ENCODE peak calls at places on chromosome 2, in seven cellular contexts. X is HepG2, J is H1, F is HCT116, V is SK-N-SH, O is K562, T is GM12878. C is an unnamed sample.
A peak's percentile ranks its signal among the peaks of the same experiment; 100 is the strongest.

GRCh38 chr2:240655931-240656886 is 26.5 kb downstream of the AQP12B start:
- DNase-seq in X (no peak), J (no peak), F (no peak), V (no peak), O (peak; percentile 4), T (peak; percentile 31), C (no peak)

GRCh38 chr2:154692927-154693326 is 5.6 kb upstream of the KCNJ3 start:
- DNase-seq in X (no peak), J (no peak), F (peak; percentile 16), V (no peak), O (no peak), T (no peak), C (no peak)

GRCh38 chr2:186201371-186201770 is 284.7 kb upstream of the ZC3H15 start:
- DNase-seq in X (no peak), J (no peak), F (no peak), V (no peak), O (no peak), T (no peak), C (no peak)

GRCh38 chr2:14978836-14979235 is 346.3 kb downstream of the LRATD1 start:
- DNase-seq in X (no peak), J (no peak), F (no peak), V (no peak), O (no peak), T (no peak), C (no peak)

GRCh38 chr2:26924731-26925099 is 45.7 kb upstream of the MAPRE3 start:
- DNase-seq in X (no peak), J (no peak), F (no peak), V (no peak), O (no peak), T (no peak), C (no peak)

GRCh38 chr2:220811952-220812570 is 760.0 kb downstream of the EPHA4 start:
- DNase-seq in X (no peak), J (no peak), F (no peak), V (no peak), O (no peak), T (no peak), C (no peak)

GRCh38 chr2:53987336-53987921 is 16.6 kb upstream of the PSME4 start:
- DNase-seq in X (peak; percentile 51), J (no peak), F (no peak), V (peak; percentile 21), O (no peak), T (no peak), C (no peak)

GRCh38 chr2:47076586-47077441 is 78.3 kb downstream of the STPG4 start:
- DNase-seq in X (peak; percentile 100), J (no peak), F (peak; percentile 94), V (peak; percentile 62), O (no peak), T (no peak), C (no peak)

GRCh38 chr2:74925361-74925786 is 33.1 kb upstream of the POLE4 start:
- DNase-seq in X (peak; percentile 34), J (peak; percentile 27), F (no peak), V (no peak), O (no peak), T (no peak), C (no peak)

GRCh38 chr2:161152302-161152701 is 7.9 kb upstream of the TANK start:
- DNase-seq in X (no peak), J (no peak), F (no peak), V (no peak), O (no peak), T (no peak), C (no peak)

GRCh38 chr2:76675237-76675636 is 846.9 kb downstream of the LRRTM4 start:
- DNase-seq in X (no peak), J (no peak), F (no peak), V (no peak), O (no peak), T (no peak), C (no peak)

GRCh38 chr2:71790261-71791038 is 337.1 kb downstream of the DYSF start:
- DNase-seq in X (no peak), J (no peak), F (no peak), V (no peak), O (no peak), T (no peak), C (no peak)

GRCh38 chr2:225566798-225567197 is 167.3 kb downstream of the NYAP2 start:
- DNase-seq in X (no peak), J (no peak), F (no peak), V (no peak), O (no peak), T (no peak), C (no peak)

GRCh38 chr2:221276033-221276432 is 296.1 kb downstream of the EPHA4 start:
- DNase-seq in X (no peak), J (no peak), F (no peak), V (no peak), O (no peak), T (no peak), C (no peak)

GRCh38 chr2:172333626-172334330 is 93.6 kb upstream of the ITGA6 start:
- DNase-seq in X (no peak), J (no peak), F (no peak), V (no peak), O (no peak), T (no peak), C (no peak)

GRCh38 chr2:224982226-224982625 is 60.0 kb downstream of the DOCK10 start:
- DNase-seq in X (no peak), J (no peak), F (no peak), V (peak; percentile 36), O (no peak), T (no peak), C (no peak)

GRCh38 chr2:69305712-69306611 is 81.1 kb downstream of the GFPT1 start:
- DNase-seq in X (no peak), J (no peak), F (no peak), V (peak; percentile 69), O (no peak), T (no peak), C (no peak)

GRCh38 chr2:6880200-6880733 is 2.7 kb downstream of the RSAD2 start:
- DNase-seq in X (no peak), J (no peak), F (no peak), V (no peak), O (peak; percentile 63), T (no peak), C (no peak)

GRCh38 chr2:107467414-107467813 is 359.3 kb upstream of the RGPD4 start:
- DNase-seq in X (no peak), J (no peak), F (no peak), V (no peak), O (no peak), T (no peak), C (no peak)

GRCh38 chr2:24315669-24316068 is 44.7 kb downstream of the ITSN2 start:
- DNase-seq in X (no peak), J (no peak), F (no peak), V (no peak), O (no peak), T (peak; percentile 70), C (no peak)

GRCh38 chr2:15941483-15941853 is 1.1 kb downstream of the MYCN start:
- DNase-seq in X (no peak), J (peak; percentile 74), F (no peak), V (peak; percentile 82), O (no peak), T (no peak), C (peak; percentile 90)

GRCh38 chr2:151560289-151560688 is 150.6 kb downstream of the RIF1 start:
- DNase-seq in X (no peak), J (no peak), F (no peak), V (peak; percentile 8), O (no peak), T (no peak), C (no peak)

GRCh38 chr2:223724831-223725230 is 112.6 kb downstream of the AP1S3 start:
- DNase-seq in X (no peak), J (no peak), F (no peak), V (peak; percentile 7), O (no peak), T (no peak), C (no peak)

GRCh38 chr2:172087780-172088244 is 2.5 kb downstream of the DLX1 start:
- DNase-seq in X (no peak), J (peak; percentile 67), F (no peak), V (peak; percentile 42), O (no peak), T (no peak), C (no peak)

GRCh38 chr2:27039426-27039825 is 6.7 kb downstream of the TMEM214 start:
- DNase-seq in X (no peak), J (no peak), F (no peak), V (no peak), O (no peak), T (no peak), C (no peak)

DNA sequence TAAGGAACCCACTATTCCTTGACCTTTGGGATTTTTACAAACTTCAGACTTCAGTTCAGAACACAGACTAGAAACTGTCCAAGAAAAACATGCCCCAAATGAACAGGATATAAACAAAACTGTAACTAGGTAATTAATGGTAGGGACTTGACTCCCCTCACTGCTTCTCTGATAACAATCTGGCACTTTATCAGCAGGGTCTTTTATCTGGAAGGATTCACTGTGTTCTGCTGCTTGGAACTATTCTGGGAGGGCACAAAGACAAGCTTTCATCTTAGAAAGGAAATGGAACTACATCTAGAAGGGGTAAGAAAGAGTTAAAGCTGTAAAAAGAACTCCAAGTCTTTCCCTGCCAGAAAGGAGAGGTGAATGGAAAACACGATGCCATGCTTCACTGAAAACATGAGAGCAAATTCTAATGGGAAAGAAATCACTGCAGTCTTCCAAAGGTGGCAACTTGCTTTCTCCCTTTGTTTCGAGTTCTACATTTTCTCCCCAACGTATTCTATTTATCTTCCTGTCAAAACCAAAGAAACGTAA is 181.2 kb downstream of the THADA start:
- DNase-seq in X (no peak), J (no peak), F (no peak), V (no peak), O (no peak), T (no peak), C (no peak)
- TF ChIP-seq YY1 in X (no peak), J (no peak), F (no peak), V (no peak), O (no peak), T (no peak), C (no peak)

GRCh38 chr2:65031341-65032015 is 24.7 kb upstream of the CEP68 start:
- DNase-seq in X (peak; percentile 95), J (peak; percentile 59), F (no peak), V (no peak), O (no peak), T (no peak), C (peak; percentile 68)
- H3K9ac ChIP-seq in X (no peak overlapping the region), J (no peak overlapping the region), F (no peak overlapping the region), V (no peak overlapping the region), O (no peak overlapping the region), T (peak overlapping the region; percentile 17), C (no peak overlapping the region)

GRCh38 chr2:180191352-180192124 is 184.4 kb upstream of the CWC22 start:
- DNase-seq in X (no peak), J (no peak), F (no peak), V (no peak), O (no peak), T (no peak), C (no peak)
- TF ChIP-seq YY1 in X (no peak), J (no peak), F (no peak), V (no peak), O (no peak), T (no peak), C (no peak)

DNA sequence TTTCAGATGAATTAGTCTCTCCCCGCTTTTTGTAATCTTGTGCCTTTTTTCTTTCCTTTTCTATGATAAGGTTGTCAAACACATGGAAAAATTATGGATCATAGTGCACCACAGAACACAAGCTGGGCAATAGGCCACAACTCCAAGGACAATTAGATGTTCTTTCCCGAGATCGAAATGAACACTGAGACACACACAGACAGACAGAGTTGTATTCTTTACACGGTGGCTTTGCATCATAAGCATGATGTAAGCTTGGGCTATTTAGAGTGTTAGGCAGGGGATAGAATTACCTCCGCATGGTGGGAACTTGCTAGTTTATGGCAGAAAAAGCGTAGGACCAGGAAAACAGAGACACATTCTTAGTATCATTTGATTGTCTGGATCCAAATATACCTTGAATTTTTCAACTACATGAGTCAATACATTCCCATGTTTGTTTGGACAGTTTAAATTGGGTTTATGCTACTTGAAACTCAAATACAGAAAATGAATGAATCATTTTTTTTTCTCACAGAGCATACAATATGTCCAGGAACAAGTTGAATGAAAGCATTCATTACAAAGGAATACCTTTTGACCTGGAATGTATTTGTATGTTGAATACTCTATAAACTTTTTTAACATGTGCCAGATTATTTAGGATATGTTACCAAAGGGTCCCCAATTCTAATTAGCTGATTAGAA is 1611.5 kb upstream of the TMEFF2 start:
- DNase-seq in X (no peak), J (no peak), F (no peak), V (no peak), O (no peak), T (no peak), C (no peak)
- H3K9ac ChIP-seq in X (no peak overlapping the region), J (no peak overlapping the region), F (no peak overlapping the region), V (no peak overlapping the region), O (no peak overlapping the region), T (no peak overlapping the region), C (no peak overlapping the region)